ENCODE peak calls at places on chromosomes 12 and 14, in eight cellular contexts. P is fibroblast of mammary gland; B is fibroblast of the aortic adventitia; W is kidney epithelial cell; M is naive thymus-derived CD8-positive, alpha-beta T cell; O is stimulated activated CD8-positive, alpha-beta memory T cell treated with anti-CD3 and anti-CD28 coated beads, Interleukin-2, amount 100 ng/mL, for 1 hour; E is activated CD4-positive, alpha-beta T cell treated with anti-CD3 and anti-CD28 coated beads, Interleukin-2, amount 10 ng/mL, durations not matched to agents 7 days and 5 days; L is progenitor cell of endocrine pancreas. S is an unnamed sample.

GRCh38 chr12:31235868-31236395 is 90.0 kb downstream of the SINHCAF start:
- DNase-seq in P (peak), B (no peak), W (no peak), M (no peak), O (no peak), E (no peak), L (no peak), S (no peak)

GRCh38 chr14:103280278-103280917 is 53.6 kb upstream of the EIF5 start:
- DNase-seq in P (peak), B (peak), W (no peak), M (no peak), O (no peak), E (no peak), L (no peak), S (no peak)

GRCh38 chr12:128507470-128507869 is 240.5 kb downstream of the TMEM132C start:
- DNase-seq in P (no peak), B (no peak), W (no peak), M (no peak), O (no peak), E (no peak), L (no peak), S (no peak)

GRCh38 chr14:55720796-55721195 is 140.8 kb downstream of the KTN1 start:
- DNase-seq in P (no peak), B (no peak), W (no peak), M (no peak), O (no peak), E (no peak), L (no peak), S (no peak)

GRCh38 chr12:73629893-73630872 is 907.5 kb upstream of the ATXN7L3B start:
- DNase-seq in P (no peak), B (no peak), W (no peak), M (no peak), O (no peak), E (no peak), L (no peak), S (no peak)

GRCh38 chr12:54262403-54262925 is 17.5 kb downstream of the CBX5 start:
- DNase-seq in P (peak), B (peak), W (no peak), M (no peak), O (no peak), E (no peak), L (no peak), S (no peak)

GRCh38 chr14:53193193-53193592 is 40.1 kb upstream of the DDHD1 start:
- DNase-seq in P (peak), B (peak), W (no peak), M (no peak), O (no peak), E (no peak), L (no peak), S (no peak)

GRCh38 chr14:85714046-85714445 is 184.1 kb downstream of the FLRT2 start:
- DNase-seq in P (no peak), B (no peak), W (no peak), M (no peak), O (no peak), E (no peak), L (no peak), S (no peak)

GRCh38 chr14:70907172-70907995 is at the start of gene PCNX1:
- DNase-seq in P (peak), B (peak), W (peak), M (peak), O (peak), E (peak), L (peak), S (peak)

S was measured in activated T-helper 1 cell treated with anti-CD3 and anti-CD28 coated beads, Interleukin-2, amount 50 U/mL, for 16 hours.